ENCODE peak calls at places on chromosomes 12 and 14, in ten cellular contexts. L is HCT116; T is EH; D is AG10803; U is Peyer's patch; I is stimulated activated naive B cell treated with anti-CD40 and anti-IgM and Interleukin-4, amounts not matched to agents 10 μg/mL and 1 μg/mL and 100 μg/mL, for 72 hours; C is aorta; A is SW480; Q is HS-27A; R is activated gamma-delta T cell treated with Interleukin-2 at 50 U/mL for 16 hours. M is an unnamed sample.

GRCh38 chr14:49999216-49999761 is 106.4 kb downstream of the ARF6 start:
- DNase-seq in L (peak), T (peak), D (peak), U (peak), I (peak), C (peak), A (peak), Q (peak), R (peak), M (peak)

GRCh38 chr12:114711689-114712152 is 27.7 kb upstream of the TBX3 start:
- DNase-seq in L (no peak), T (no peak), D (no peak), U (no peak), I (no peak), C (no peak), A (no peak), Q (no peak), R (no peak), M (no peak)

GRCh38 chr14:104092931-104093365 is 7.4 kb downstream of the ASPG start:
- DNase-seq in L (no peak), T (no peak), D (no peak), U (no peak), I (no peak), C (peak), A (no peak), Q (no peak), R (no peak), M (no peak)

GRCh38 chr14:79986251-79986650 is 225.1 kb downstream of the DIO2 start:
- DNase-seq in L (no peak), T (peak), D (no peak), U (no peak), I (no peak), C (no peak), A (no peak), Q (no peak), R (no peak), M (no peak)

GRCh38 chr12:47747596-47748506 is 10.8 kb downstream of the RAPGEF3 start:
- DNase-seq in L (no peak), T (no peak), D (no peak), U (no peak), I (no peak), C (no peak), A (no peak), Q (no peak), R (no peak), M (no peak)

GRCh38 chr14:75298187-75298985 is 19.8 kb downstream of the FOS start:
- DNase-seq in L (no peak), T (no peak), D (no peak), U (peak), I (no peak), C (peak), A (no peak), Q (no peak), R (no peak), M (no peak)

GRCh38 chr12:68007466-68007865 is 18.2 kb downstream of the IFNG-AS1 start:
- DNase-seq in L (no peak), T (peak), D (peak), U (no peak), I (no peak), C (no peak), A (no peak), Q (no peak), R (no peak), M (no peak)

GRCh38 chr12:53816360-53817020 is 64.7 kb upstream of the CISTR start:
- DNase-seq in L (no peak), T (no peak), D (no peak), U (no peak), I (no peak), C (no peak), A (no peak), Q (no peak), R (no peak), M (no peak)

GRCh38 chr12:48003226-48004038 is 844 bp downstream of the COL2A1 start:
- DNase-seq in L (no peak), T (no peak), D (peak), U (peak), I (no peak), C (no peak), A (no peak), Q (no peak), R (no peak), M (no peak)

GRCh38 chr14:88667555-88668273 is 104.9 kb downstream of the ZC3H14 start:
- DNase-seq in L (peak), T (peak), D (peak), U (peak), I (peak), C (peak), A (peak), Q (peak), R (peak), M (no peak)

GRCh38 chr14:37369446-37369845 is 171.7 kb downstream of the MIPOL1 start:
- DNase-seq in L (no peak), T (no peak), D (no peak), U (no peak), I (no peak), C (no peak), A (no peak), Q (no peak), R (no peak), M (no peak)

M was measured in coronary artery.